ENCODE peak calls at places on chromosomes 16 and 17, in eight cellular contexts. L is MM.1S, N is PC-3, F is GM23248, P is GM23338, G is hepatocyte, Z is A673, C is SK-N-MC. I is an unnamed sample.
A peak's percentile ranks its signal among the peaks of the same experiment; 100 is the strongest.

GRCh38 chr16:58628845-58629680 is 563 bp downstream of the CNOT1 start:
- DNase-seq in C (no peak), G (peak; percentile 55), P (peak; percentile 50), F (peak; percentile 84), N (peak; percentile 23), Z (peak; percentile 25), L (peak; percentile 62), I (peak; percentile 30)

GRCh38 chr17:60091109-60091508 is 12.4 kb upstream of the HEATR6 start:
- DNase-seq in G (no peak), L (no peak), C (no peak), N (no peak), Z (no peak), F (no peak), P (no peak), I (no peak)

GRCh38 chr16:8751481-8752311 is 45.7 kb downstream of the TMEM186 start:
- DNase-seq in L (no peak), Z (peak; percentile 37), C (no peak), N (peak; percentile 51), G (peak; percentile 52), P (peak; percentile 32), F (peak; percentile 80), I (peak; percentile 42)

GRCh38 chr16:67198238-67198734 is 645 bp upstream of the ELMO3 start:
- DNase-seq in N (peak; percentile 30), C (no peak), L (no peak), Z (peak; percentile 76), F (peak; percentile 65), P (peak; percentile 68), G (no peak), I (peak; percentile 24)

GRCh38 chr16:31476305-31477219 is 4.6 kb downstream of the TGFB1I1 start:
- DNase-seq in N (no peak), C (no peak), L (peak; percentile 59), F (no peak), P (peak; percentile 88), Z (no peak), G (peak; percentile 86), I (no peak)

GRCh38 chr16:5448798-5449197 is 351.2 kb upstream of the EEF2KMT start:
- DNase-seq in Z (no peak), C (no peak), P (no peak), L (no peak), G (no peak), N (no peak), F (no peak), I (no peak)

GRCh38 chr16:12573300-12573699 is 230.4 kb downstream of the CPPED1 start:
- DNase-seq in L (no peak), Z (no peak), P (no peak), N (no peak), G (no peak), C (no peak), F (no peak), I (no peak)

GRCh38 chr16:22813946-22814325 is at the start of gene HS3ST2:
- DNase-seq in C (no peak), L (no peak), Z (peak; percentile 44), N (no peak), G (peak; percentile 67), F (peak; percentile 59), P (peak; percentile 90), I (no peak)

GRCh38 chr17:82836823-82837357 is 2.9 kb downstream of the ZNF750 start:
- DNase-seq in Z (no peak), G (no peak), N (no peak), F (peak; percentile 17), C (no peak), P (peak; percentile 55), L (no peak), I (peak; percentile 24)

GRCh38 chr17:27083408-27084185 is 210.3 kb upstream of the WSB1 start:
- DNase-seq in L (no peak), Z (no peak), C (no peak), P (no peak), F (no peak), N (no peak), G (no peak), I (no peak)

GRCh38 chr16:85366031-85366763 is 246.9 kb upstream of the GSE1 start:
- DNase-seq in G (no peak), Z (peak; percentile 79), N (no peak), L (no peak), P (peak; percentile 52), F (no peak), C (no peak), I (no peak)

GRCh38 chr16:89431158-89431584 is 59.2 kb downstream of the ANKRD11 start:
- DNase-seq in Z (no peak), L (no peak), P (no peak), C (no peak), N (no peak), G (peak; percentile 90), F (peak; percentile 95), I (peak; percentile 89)

GRCh38 chr17:55336426-55336825 is 71.7 kb downstream of the HLF start:
- DNase-seq in G (no peak), N (no peak), F (peak; percentile 13), C (no peak), P (no peak), Z (no peak), L (no peak), I (no peak)

GRCh38 chr17:79050591-79050990 is 24.0 kb upstream of the ENGASE start:
- DNase-seq in L (no peak), F (no peak), P (no peak), Z (no peak), C (no peak), G (no peak), N (no peak), I (no peak)

DNA sequence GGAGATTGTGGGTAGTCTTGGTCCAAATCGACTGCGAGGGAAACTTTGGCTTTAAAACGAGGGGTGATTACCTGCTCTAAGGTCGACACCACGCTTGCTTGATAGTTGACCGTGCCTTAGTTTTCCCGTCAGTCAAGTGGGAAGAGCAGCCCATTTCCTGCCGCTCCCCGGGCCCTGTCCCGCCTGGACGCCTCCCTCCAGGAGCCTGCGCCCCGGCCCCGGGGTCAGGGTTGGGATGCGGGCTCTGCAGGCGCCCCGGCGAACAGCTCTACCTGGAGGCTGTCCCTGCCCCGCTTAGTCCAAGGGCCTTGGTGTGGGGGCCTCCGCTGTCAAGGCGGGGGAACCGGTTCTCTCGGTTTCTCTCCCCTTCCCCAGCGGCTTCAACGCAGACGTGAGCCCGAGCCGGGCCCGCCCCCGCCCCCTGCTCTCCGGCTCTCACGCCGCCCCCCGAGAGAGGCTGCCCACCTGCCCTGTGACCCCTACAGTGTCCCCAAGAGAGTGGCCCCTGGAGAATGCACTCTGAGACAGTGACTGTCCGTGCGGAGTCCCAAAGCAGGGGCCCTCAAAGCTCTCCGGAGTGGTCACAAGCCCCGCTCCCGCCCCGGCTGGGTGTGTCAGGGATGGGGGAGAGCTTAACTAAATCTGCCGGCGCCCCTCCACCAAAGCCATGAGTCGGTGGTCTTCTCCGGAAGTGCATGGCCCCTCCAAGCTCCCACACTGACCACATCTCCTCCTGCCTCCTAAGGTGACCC is 117.4 kb upstream of the SMURF2 start:
- DNase-seq in L (no peak), N (peak; percentile 28), C (no peak), F (no peak), P (peak; percentile 73), G (peak; percentile 35), Z (no peak), I (no peak)
- TF ChIP-seq EZH2 in L (no peak), N (no peak), C (no peak), F (peak; percentile 57), P (no peak), G (peak; percentile 76), Z (peak; percentile 83), I (no peak)

DNA sequence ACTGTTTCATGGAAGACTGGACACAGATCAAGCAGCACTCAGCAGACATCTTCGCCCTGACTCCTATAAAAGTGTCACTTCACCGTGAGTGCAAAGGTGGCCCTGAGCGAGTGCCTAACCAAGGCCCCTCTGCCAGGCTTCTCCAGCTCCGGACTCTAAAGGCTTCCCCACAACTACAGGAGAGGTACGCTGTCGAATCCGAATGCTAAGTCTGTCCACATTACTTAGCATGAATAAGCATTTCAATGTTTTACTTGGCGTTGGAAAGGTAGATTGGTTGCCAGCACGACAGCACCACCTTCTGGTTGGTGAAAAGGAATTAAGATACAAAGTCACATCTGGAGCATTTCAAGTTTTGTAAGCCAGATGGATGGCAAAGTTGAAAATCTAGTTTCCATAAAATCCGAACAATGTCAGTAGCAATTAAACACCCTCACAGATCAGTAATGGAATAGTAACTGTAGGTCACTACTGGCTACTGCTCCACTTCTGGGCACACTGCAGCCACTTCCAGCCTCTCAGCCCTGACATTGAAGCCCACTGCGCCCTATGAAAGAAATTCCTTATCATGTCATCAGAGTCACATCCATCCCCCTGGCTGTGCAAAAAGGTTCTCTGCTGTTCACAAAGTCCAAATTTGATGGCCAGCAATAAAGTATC is 100.9 kb downstream of the PARN start:
- DNase-seq in G (peak; percentile 86), C (peak; percentile 59), L (peak; percentile 84), Z (peak; percentile 87), F (peak; percentile 92), N (peak; percentile 80), P (peak; percentile 90), I (peak; percentile 90)
- H3K4me3 ChIP-seq in G (no peak overlapping the region), C (peak overlapping the region; percentile 47), L (no peak overlapping the region), Z (no peak overlapping the region), F (peak overlapping the region; percentile 67), N (no peak overlapping the region), P (peak overlapping the region; percentile 8), I (no peak overlapping the region)

DNA sequence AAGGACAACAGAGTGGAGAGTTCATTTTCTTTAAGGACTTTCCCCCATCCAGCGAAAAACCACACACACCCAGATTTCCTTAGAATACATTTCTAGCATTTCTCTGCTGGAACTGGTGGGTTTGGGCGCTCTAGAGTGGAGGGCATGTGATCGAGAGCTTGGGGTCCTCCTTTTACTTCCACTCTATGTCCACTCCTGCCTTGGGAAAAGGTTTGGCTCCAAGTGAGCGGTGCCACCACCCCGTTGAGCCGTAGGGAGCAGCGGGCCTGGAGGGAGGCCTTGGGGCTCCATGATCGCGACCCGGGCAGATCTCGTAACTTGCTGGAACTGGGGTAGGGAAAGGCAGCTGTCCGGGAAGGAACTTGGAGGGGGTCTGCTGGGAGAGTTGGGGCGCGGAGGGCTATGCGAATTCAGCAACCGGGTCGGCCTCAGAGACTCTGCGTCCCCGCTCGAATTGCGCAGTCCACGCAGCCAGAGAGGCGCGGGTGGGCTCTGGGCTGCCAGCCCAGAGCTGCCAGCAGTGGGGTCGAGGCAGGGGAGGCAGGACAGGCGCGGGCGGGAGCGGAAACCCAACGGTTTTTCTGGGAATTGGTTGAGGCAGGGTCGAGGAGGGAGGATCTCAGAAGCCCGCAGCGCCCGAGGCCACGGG is 2.3 kb downstream of the DLX4 start:
- DNase-seq in Z (no peak), C (no peak), F (no peak), G (no peak), L (no peak), P (peak; percentile 35), N (no peak), I (no peak)
- TF ChIP-seq EZH2 in Z (peak; percentile 1), C (no peak), F (no peak), G (peak; percentile 37), L (peak; percentile 21), P (peak; percentile 71), N (no peak), I (no peak)

GRCh38 chr17:77330602-77331081 is 189.9 kb downstream of the SEC14L1 start:
- DNase-seq in N (no peak), G (no peak), P (no peak), F (no peak), L (no peak), C (no peak), Z (no peak), I (no peak)

GRCh38 chr17:77332981-77333685 is 192.4 kb downstream of the SEC14L1 start:
- DNase-seq in C (no peak), Z (peak; percentile 64), P (no peak), F (peak; percentile 97), L (no peak), G (no peak), N (peak; percentile 93), I (peak; percentile 95)

GRCh38 chr17:77332034-77332971 is 191.5 kb downstream of the SEC14L1 start:
- DNase-seq in F (no peak), N (peak; percentile 86), C (no peak), P (no peak), L (peak; percentile 84), Z (no peak), G (no peak), I (peak; percentile 26)

GRCh38 chr17:77329741-77330531 is 189.2 kb downstream of the SEC14L1 start:
- DNase-seq in G (no peak), P (no peak), L (no peak), Z (no peak), F (no peak), C (no peak), N (no peak), I (no peak)

GRCh38 chr17:77331161-77331864 is 190.5 kb downstream of the SEC14L1 start:
- DNase-seq in P (peak; percentile 96), Z (peak; percentile 92), F (peak; percentile 95), C (peak; percentile 40), L (peak; percentile 93), G (peak; percentile 94), N (peak; percentile 97), I (peak; percentile 89)
- H3K4me3 ChIP-seq in P (peak overlapping the region; percentile 46), Z (peak overlapping the region; percentile 30), F (no peak overlapping the region), C (peak overlapping the region; percentile 57), L (peak overlapping the region; percentile 56), G (no peak overlapping the region), N (peak overlapping the region; percentile 46), I (no peak overlapping the region)